ENCODE peak calls at places on chromosome 1, in eight cellular contexts. G is memory B cell, J is HTR-8/SVneo, Z is H4, X is tibial artery, M is fibroblast of gingiva, I is AG08395, B is mucosa of descending colon. V is an unnamed sample.

GRCh38 chr1:209106237-209106741 is 477.2 kb upstream of the CAMK1G start:
- DNase-seq in G (no peak), J (peak; percentile 11), Z (peak; percentile 55), X (no peak), M (no peak), I (peak; percentile 46), B (no peak), V (no peak)

GRCh38 chr1:215474940-215475339 is 92.2 kb upstream of the KCTD3 start:
- DNase-seq in G (no peak), J (no peak), Z (peak; percentile 18), X (no peak), M (no peak), I (no peak), B (no peak), V (no peak)

GRCh38 chr1:181104790-181105133 is 16.3 kb downstream of the IER5 start:
- DNase-seq in G (peak; percentile 56), J (no peak), Z (no peak), X (peak; percentile 76), M (no peak), I (no peak), B (no peak), V (no peak)

GRCh38 chr1:184480711-184481110 is 93.9 kb downstream of the C1orf21 start:
- DNase-seq in G (no peak), J (no peak), Z (no peak), X (no peak), M (no peak), I (no peak), B (no peak), V (no peak)

GRCh38 chr1:145696630-145696960 is 10.6 kb downstream of the PDZK1 start:
- DNase-seq in G (no peak), J (no peak), Z (no peak), X (no peak), M (no peak), I (no peak), B (no peak), V (no peak)

GRCh38 chr1:167650266-167651160 is 20.5 kb downstream of the RCSD1 start:
- DNase-seq in G (no peak), J (no peak), Z (no peak), X (no peak), M (no peak), I (no peak), B (no peak), V (no peak)

GRCh38 chr1:160367934-160368923 is 1.4 kb downstream of the NHLH1 start:
- DNase-seq in G (no peak), J (no peak), Z (no peak), X (no peak), M (no peak), I (no peak), B (no peak), V (no peak)

GRCh38 chr1:22662318-22662717 is 9.3 kb downstream of the C1QB start:
- DNase-seq in G (no peak), J (peak; percentile 15), Z (no peak), X (no peak), M (no peak), I (no peak), B (no peak), V (no peak)